ENCODE peak calls at places on chromosomes 3 and 15, in five cellular contexts. I is colonic mucosa, F is SJSA1, P is breast epithelium, K is Peyer's patch. H is an unnamed sample.

GRCh38 chr3:132231633-132232032 is 85.6 kb upstream of the ACP3 start:
- DNase-seq in F (no peak), K (no peak), I (no peak), P (no peak), H (peak; percentile 5)

GRCh38 chr3:107506458-107506857 is 16.3 kb upstream of the BBX start:
- DNase-seq in F (no peak), P (no peak), K (no peak), I (no peak), H (no peak)

GRCh38 chr3:169772530-169772950 is 656 bp upstream of the MYNN start:
- DNase-seq in P (peak; percentile 83), I (peak; percentile 76), F (peak; percentile 66), K (peak; percentile 69), H (peak; percentile 72)

GRCh38 chr3:169146112-169146665 is 517.3 kb downstream of the MECOM start:
- DNase-seq in P (no peak), F (peak; percentile 66), I (peak; percentile 70), K (no peak), H (peak; percentile 57)

GRCh38 chr15:98900382-98900781 is 107.2 kb downstream of the PGPEP1L start:
- DNase-seq in P (no peak), I (no peak), K (no peak), F (no peak), H (no peak)

GRCh38 chr3:186432189-186432588 is 70.2 kb upstream of the DGKG start:
- DNase-seq in F (no peak), P (no peak), I (no peak), K (no peak), H (peak; percentile 76)

GRCh38 chr3:151796105-151796705 is 17.7 kb upstream of the AADAC start:
- DNase-seq in K (no peak), I (no peak), F (no peak), P (no peak), H (no peak)

GRCh38 chr3:188316723-188317070 is 162.7 kb downstream of the LPP start:
- DNase-seq in I (no peak), P (no peak), K (no peak), F (no peak), H (no peak)

GRCh38 chr15:24954783-24955548 is at the start of the genes SNRPN and SNURF:
- DNase-seq in I (peak; percentile 71), P (peak; percentile 53), F (peak; percentile 72), K (peak; percentile 71), H (peak; percentile 9)

GRCh38 chr3:70658779-70659310 is 346.4 kb upstream of the MDFIC2 start:
- DNase-seq in I (no peak), F (no peak), K (no peak), P (no peak), H (no peak)

GRCh38 chr3:127493924-127494646 is 96.4 kb downstream of the TPRA1 start:
- DNase-seq in I (no peak), P (no peak), F (no peak), K (no peak), H (no peak)

GRCh38 chr3:127492426-127492825 is 98.1 kb downstream of the TPRA1 start:
- DNase-seq in F (no peak), P (no peak), K (no peak), I (no peak), H (no peak)

GRCh38 chr3:127497166-127497565 is 93.4 kb downstream of the TPRA1 start:
- DNase-seq in I (no peak), K (no peak), F (no peak), P (no peak), H (no peak)

GRCh38 chr3:127496256-127496655 is 94.3 kb downstream of the TPRA1 start:
- DNase-seq in K (no peak), I (no peak), P (no peak), F (no peak), H (no peak)

GRCh38 chr3:127495821-127496220 is 94.7 kb downstream of the TPRA1 start:
- DNase-seq in F (no peak), K (no peak), I (no peak), P (no peak), H (no peak)
- H3K9me3 ChIP-seq in F (peaks cover 6% of the 10 kb centered on the region), K (no peaks in the 10 kb centered on the region), I (no peaks in the 10 kb centered on the region), P (no peaks in the 10 kb centered on the region), H (peaks cover 9% of the 10 kb centered on the region)

GRCh38 chr3:52730681-52731080 is 24.8 kb downstream of the SPCS1 start:
- DNase-seq in K (no peak), F (no peak), P (no peak), I (no peak), H (no peak)

GRCh38 chr3:52731590-52731989 is 25.7 kb downstream of the SPCS1 start:
- DNase-seq in K (no peak), P (no peak), I (no peak), F (no peak), H (no peak)

DNA sequence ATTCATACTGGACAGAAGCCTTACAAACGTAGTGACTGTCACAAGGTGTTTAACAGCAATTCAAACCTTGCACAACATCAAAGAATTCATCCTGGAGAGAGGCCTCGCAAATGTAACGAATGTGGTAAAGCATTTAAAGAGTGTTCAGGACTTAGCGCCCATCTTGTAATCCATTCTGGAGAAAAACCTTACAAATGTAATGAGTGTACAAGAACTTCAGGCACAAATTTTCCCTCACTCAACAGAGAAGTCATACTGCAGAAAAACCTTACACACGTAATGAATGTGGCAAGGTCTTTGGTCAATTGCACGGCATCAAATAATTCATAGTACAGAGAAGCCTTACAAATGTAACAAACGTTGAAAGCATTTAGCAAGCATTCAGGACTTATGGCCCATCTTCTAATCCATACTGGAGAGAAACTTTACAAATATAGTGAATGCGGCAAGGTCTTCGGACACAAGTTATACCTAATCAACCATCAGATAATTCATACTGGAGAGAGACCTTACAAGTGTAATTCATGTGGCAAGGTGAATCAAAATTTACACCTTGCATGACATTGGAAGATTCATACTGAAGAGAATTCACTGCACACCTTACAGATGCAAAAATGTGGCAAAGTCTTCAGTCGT is 27.5 kb downstream of the SPCS1 start:
- DNase-seq in P (no peak), I (no peak), K (no peak), F (no peak), H (no peak)
- H3K9me3 ChIP-seq in P (no peaks in the 10 kb centered on the region), I (no peaks in the 10 kb centered on the region), K (peaks cover 8% of the 10 kb centered on the region), F (no peaks in the 10 kb centered on the region), H (no peaks in the 10 kb centered on the region)

DNA sequence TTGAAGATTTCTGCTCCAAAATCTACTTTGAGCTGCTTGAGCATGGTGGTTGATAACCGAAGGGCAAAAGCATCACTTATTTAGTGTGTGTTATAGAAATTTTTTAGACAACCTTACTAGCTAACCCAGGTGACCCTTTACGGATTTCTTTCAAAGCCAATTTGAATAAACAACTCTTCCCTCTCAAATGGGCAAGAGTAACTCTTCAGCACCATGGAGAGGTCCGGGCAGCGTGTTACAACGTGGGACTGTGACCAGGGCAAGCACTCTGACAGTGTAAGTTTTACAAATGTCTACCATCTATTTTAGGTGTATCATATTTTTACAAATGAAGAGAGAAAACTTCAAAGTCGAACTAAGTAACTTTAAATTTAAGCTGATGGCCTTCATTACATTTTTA is 471.8 kb downstream of the MFSD1 start:
- DNase-seq in P (no peak), I (peak; percentile 21), F (no peak), K (no peak), H (peak; percentile 36)
- H3K9me3 ChIP-seq in P (no peaks in the 10 kb centered on the region), I (no peaks in the 10 kb centered on the region), F (no peaks in the 10 kb centered on the region), K (no peaks in the 10 kb centered on the region), H (no peaks in the 10 kb centered on the region)

GRCh38 chr3:976021-976420 is 116.8 kb upstream of the CNTN6 start:
- DNase-seq in K (no peak), P (no peak), I (no peak), F (no peak), H (peak; percentile 6)
- H3K9me3 ChIP-seq in K (no peaks in the 10 kb centered on the region), P (no peaks in the 10 kb centered on the region), I (no peaks in the 10 kb centered on the region), F (no peaks in the 10 kb centered on the region), H (no peaks in the 10 kb centered on the region)

DNA sequence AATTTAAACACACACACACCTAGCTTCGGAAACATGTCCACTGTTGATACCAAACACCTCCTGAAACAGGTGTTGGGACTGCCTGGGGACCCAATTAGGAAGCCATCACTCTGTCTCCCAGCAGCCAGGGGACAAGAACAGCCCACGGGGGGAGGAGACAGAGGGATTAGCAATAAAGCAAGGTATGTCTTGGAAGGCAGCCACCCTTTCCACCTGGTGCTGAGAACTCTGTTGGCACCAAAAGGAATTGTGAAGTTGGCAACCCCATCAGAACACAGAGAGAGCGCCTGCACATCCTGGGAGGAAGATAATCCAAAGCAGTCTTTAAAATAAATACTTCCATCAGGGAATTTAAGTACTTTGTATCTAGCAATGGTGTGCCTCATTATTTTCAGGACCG is 111.0 kb downstream of the ADAMTS17 start:
- DNase-seq in K (no peak), P (peak; percentile 45), I (peak; percentile 31), F (no peak), H (no peak)
- H3K9me3 ChIP-seq in K (no peaks in the 10 kb centered on the region), P (no peaks in the 10 kb centered on the region), I (no peaks in the 10 kb centered on the region), F (no peaks in the 10 kb centered on the region), H (no peaks in the 10 kb centered on the region)